ENCODE peak calls at places on chromosomes 7 and 10, in five cellular contexts. One of them, this sample, is unnamed.

GRCh38 chr10:11324761-11325321 is 286.6 kb downstream of the USP6NL start:
- DNase-seq in GM12878: no peak
- DNase-seq in A549: no peak
- DNase-seq in HCT116: no peak
- DNase-seq in HepG2: no peak
- DNase-seq in this sample: no peak

GRCh38 chr7:38675500-38676106 is 44.4 kb upstream of the AMPH start:
- DNase-seq in GM12878: no peak
- DNase-seq in HepG2: no peak
- DNase-seq in HCT116: no peak
- DNase-seq in A549: no peak
- DNase-seq in this sample: no peak

GRCh38 chr7:127391591-127392181 is 822 bp downstream of the ZNF800 start:
- DNase-seq in HCT116: no peak
- DNase-seq in A549: peak
- DNase-seq in GM12878: no peak
- DNase-seq in HepG2: no peak
- DNase-seq in this sample: peak

GRCh38 chr7:46411236-46411635 is 490.2 kb upstream of the IGFBP3 start:
- DNase-seq in HCT116: no peak
- DNase-seq in A549: no peak
- DNase-seq in HepG2: no peak
- DNase-seq in GM12878: no peak
- DNase-seq in this sample: no peak

GRCh38 chr10:78277734-78278404 is 244.2 kb downstream of the RPS24 start:
- DNase-seq in GM12878: no peak
- DNase-seq in A549: no peak
- DNase-seq in HCT116: no peak
- DNase-seq in HepG2: no peak
- DNase-seq in this sample: no peak

GRCh38 chr7:95867309-95867708 is 95.0 kb downstream of the DYNC1I1 start:
- DNase-seq in HepG2: no peak
- DNase-seq in HCT116: no peak
- DNase-seq in A549: no peak
- DNase-seq in GM12878: no peak
- DNase-seq in this sample: no peak

GRCh38 chr10:72483452-72483851 is 128.7 kb upstream of the DNAJB12 start:
- DNase-seq in HCT116: no peak
- DNase-seq in HepG2: no peak
- DNase-seq in GM12878: no peak
- DNase-seq in A549: no peak
- DNase-seq in this sample: peak

GRCh38 chr7:29970158-29970557 is 19.4 kb downstream of the SCRN1 start:
- DNase-seq in A549: no peak
- DNase-seq in HepG2: no peak
- DNase-seq in HCT116: no peak
- DNase-seq in GM12878: no peak
- DNase-seq in this sample: no peak

GRCh38 chr7:142749218-142749993 is at the start of gene PRSS1:
- DNase-seq in HCT116: no peak
- DNase-seq in GM12878: no peak
- DNase-seq in A549: no peak
- DNase-seq in HepG2: no peak
- DNase-seq in this sample: no peak

GRCh38 chr7:159099711-159100231 is 44.9 kb downstream of the VIPR2 start:
- DNase-seq in GM12878: no peak
- DNase-seq in A549: no peak
- DNase-seq in HCT116: no peak
- DNase-seq in HepG2: no peak
- DNase-seq in this sample: no peak

GRCh38 chr10:84160663-84161362 is 12.8 kb upstream of the GPR15LG start:
- DNase-seq in HepG2: no peak
- DNase-seq in HCT116: no peak
- DNase-seq in GM12878: no peak
- DNase-seq in A549: no peak
- DNase-seq in this sample: no peak

GRCh38 chr7:42107484-42107883 is 129.5 kb downstream of the GLI3 start:
- DNase-seq in HCT116: no peak
- DNase-seq in HepG2: no peak
- DNase-seq in GM12878: no peak
- DNase-seq in A549: no peak
- DNase-seq in this sample: no peak

GRCh38 chr10:31935678-31936077 is 7.0 kb upstream of the ARHGAP12 start:
- DNase-seq in HCT116: no peak
- DNase-seq in HepG2: no peak
- DNase-seq in A549: no peak
- DNase-seq in GM12878: no peak
- DNase-seq in this sample: no peak
- TF ChIP-seq MAX in HCT116: no peak
- TF ChIP-seq MAX in HepG2: no peak
- TF ChIP-seq MAX in A549: no peak
- TF ChIP-seq MAX in GM12878: no peak
- TF ChIP-seq MAX in this sample: no peak

DNA sequence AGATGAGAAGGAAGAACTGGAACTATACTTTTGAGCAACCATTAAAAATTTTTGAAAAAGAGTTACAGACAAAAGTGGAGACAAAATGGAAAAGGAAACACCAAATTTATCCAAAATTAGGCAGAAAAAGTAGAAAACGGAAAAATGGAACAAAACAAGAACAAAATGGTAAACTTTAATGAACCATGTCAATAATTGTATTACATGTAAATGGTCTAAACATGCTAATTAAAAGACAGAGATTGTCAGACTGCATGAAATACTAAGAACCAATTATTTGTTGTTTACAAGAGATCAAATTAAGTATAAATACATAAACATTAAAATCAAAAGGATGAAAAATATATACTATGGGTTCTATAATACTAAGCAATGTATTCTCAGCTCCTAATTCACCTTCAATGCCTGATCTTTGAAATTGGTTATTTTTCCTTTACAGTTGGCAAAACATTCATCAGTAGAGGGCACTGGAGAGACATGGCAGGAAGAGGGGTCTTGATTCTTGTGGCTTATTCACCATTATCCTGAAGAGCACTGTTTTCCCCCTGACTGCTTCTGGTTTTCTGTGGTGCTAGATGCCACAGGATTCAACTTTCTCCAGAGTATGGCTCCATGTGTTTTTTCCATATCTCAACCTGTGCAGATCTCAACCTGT is 124.9 kb downstream of the ELFN1 start:
- DNase-seq in HCT116: no peak
- DNase-seq in HepG2: peak
- DNase-seq in A549: no peak
- DNase-seq in GM12878: no peak
- DNase-seq in this sample: peak
- H3K4me3 ChIP-seq in HCT116: no peak
- H3K4me3 ChIP-seq in HepG2: no peak
- H3K4me3 ChIP-seq in A549: no peak
- H3K4me3 ChIP-seq in GM12878: no peak
- H3K4me3 ChIP-seq in this sample: no peak

GRCh38 chr7:36728143-36728542 is 3.8 kb upstream of the AOAH start:
- DNase-seq in HepG2: no peak
- DNase-seq in GM12878: no peak
- DNase-seq in HCT116: no peak
- DNase-seq in A549: no peak
- DNase-seq in this sample: no peak

GRCh38 chr7:36726806-36727503 is 2.7 kb upstream of the AOAH start:
- DNase-seq in GM12878: no peak
- DNase-seq in HepG2: no peak
- DNase-seq in A549: no peak
- DNase-seq in HCT116: no peak
- DNase-seq in this sample: peak

GRCh38 chr7:36732806-36733205 is 8.5 kb upstream of the AOAH start:
- DNase-seq in GM12878: no peak
- DNase-seq in HCT116: no peak
- DNase-seq in HepG2: no peak
- DNase-seq in A549: no peak
- DNase-seq in this sample: no peak

GRCh38 chr7:36726311-36726710 is 2.0 kb upstream of the AOAH start:
- DNase-seq in A549: no peak
- DNase-seq in GM12878: no peak
- DNase-seq in HepG2: no peak
- DNase-seq in HCT116: no peak
- DNase-seq in this sample: peak

DNA sequence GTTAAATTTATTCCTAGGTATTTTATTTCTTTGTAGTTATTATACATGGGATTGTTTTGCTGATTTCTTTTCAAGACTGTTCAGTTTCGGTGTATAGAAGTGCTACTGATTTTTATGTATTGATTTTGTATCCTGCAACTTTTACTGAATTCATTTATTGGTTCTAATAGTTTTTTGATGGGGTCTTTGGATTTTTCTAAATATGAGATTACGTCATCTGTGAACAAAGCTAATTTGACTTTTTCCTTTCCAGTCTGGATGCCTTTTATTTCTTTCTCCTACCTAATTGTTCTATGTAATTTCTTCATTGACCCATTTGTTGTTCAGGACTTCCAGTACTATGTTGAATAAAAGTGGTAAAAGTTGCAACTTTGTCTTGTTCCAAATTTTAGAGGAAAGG is 5.8 kb upstream of the AOAH start:
- DNase-seq in GM12878: no peak
- DNase-seq in HCT116: no peak
- DNase-seq in HepG2: no peak
- DNase-seq in A549: no peak
- DNase-seq in this sample: no peak
- TF ChIP-seq MAX in GM12878: no peak
- TF ChIP-seq MAX in HCT116: no peak
- TF ChIP-seq MAX in HepG2: no peak
- TF ChIP-seq MAX in A549: no peak
- TF ChIP-seq MAX in this sample: no peak

DNA sequence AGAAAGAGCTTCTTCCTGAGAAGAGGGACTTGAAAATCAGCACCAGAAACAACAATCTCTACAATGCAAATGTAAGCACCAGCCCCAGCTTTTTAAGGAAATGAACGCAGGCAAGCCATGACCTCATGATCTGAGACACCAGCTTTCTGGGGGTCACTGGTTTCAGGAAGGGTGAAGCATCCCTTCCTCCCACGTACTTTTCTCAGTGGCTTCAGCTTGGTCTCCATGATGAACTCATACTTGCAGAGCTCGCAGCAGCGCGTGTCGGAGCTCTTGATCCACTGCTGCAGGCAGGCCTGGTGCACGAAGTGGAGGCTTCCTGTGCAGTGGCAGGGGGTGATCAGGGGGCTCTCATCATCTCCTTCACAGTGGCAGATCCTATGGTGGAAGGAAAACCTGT is 87.0 kb downstream of the ALOX5 start:
- DNase-seq in HCT116: no peak
- DNase-seq in GM12878: peak
- DNase-seq in A549: no peak
- DNase-seq in HepG2: no peak
- DNase-seq in this sample: peak
- H3K4me3 ChIP-seq in HCT116: no peak
- H3K4me3 ChIP-seq in GM12878: peak
- H3K4me3 ChIP-seq in A549: no peak
- H3K4me3 ChIP-seq in HepG2: no peak
- H3K4me3 ChIP-seq in this sample: no peak

DNA sequence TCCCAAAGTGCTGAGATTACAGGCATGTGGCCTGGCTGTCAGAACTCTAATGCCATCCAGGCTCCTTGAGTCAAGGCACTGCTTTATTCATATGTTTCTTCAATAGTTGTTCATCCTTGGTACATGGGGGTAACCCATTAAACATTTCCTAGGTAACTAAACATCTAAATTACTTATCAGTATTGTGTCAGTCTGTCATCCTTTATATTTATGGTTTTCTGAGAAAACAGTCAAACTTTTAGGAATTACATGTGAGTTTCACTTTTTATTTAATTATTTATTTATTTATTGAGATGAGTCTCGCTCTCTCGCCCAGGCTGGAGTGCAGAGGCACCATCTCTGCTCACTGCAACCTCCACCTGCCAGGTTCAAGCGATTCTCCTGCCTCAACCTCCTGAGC is 45.5 kb upstream of the LAMB1 start:
- DNase-seq in HCT116: no peak
- DNase-seq in GM12878: no peak
- DNase-seq in A549: no peak
- DNase-seq in HepG2: no peak
- DNase-seq in this sample: no peak
- TF ChIP-seq MAX in HCT116: no peak
- TF ChIP-seq MAX in GM12878: no peak
- TF ChIP-seq MAX in A549: no peak
- TF ChIP-seq MAX in HepG2: no peak
- TF ChIP-seq MAX in this sample: no peak

This sample was measured in NB4.